ENCODE peak calls at places on chromosomes 2 and 18, in seven cellular contexts. One of them, this sample, is unnamed.

GRCh38 chr18:48955528-48956261 is 4.9 kb upstream of the SMAD7 start:
- DNase-seq in A549: no peak
- DNase-seq in pancreas: no peak
- DNase-seq in Calu3: peak
- DNase-seq in right cardiac atrium: peak
- DNase-seq in cardiac fibroblast: peak
- DNase-seq in stimulated activated CD8-positive, alpha-beta memory T cell treated with anti-CD3 and anti-CD28 coated beads, Interleukin-12 subunit alpha, Interleukin-12 subunit beta, amount 100 ng/mL, for 1 hour: no peak
- DNase-seq in this sample: no peak

GRCh38 chr2:133135035-133135654 is 433.1 kb downstream of the NCKAP5 start:
- DNase-seq in A549: no peak
- DNase-seq in pancreas: no peak
- DNase-seq in Calu3: no peak
- DNase-seq in right cardiac atrium: no peak
- DNase-seq in cardiac fibroblast: no peak
- DNase-seq in stimulated activated CD8-positive, alpha-beta memory T cell treated with anti-CD3 and anti-CD28 coated beads, Interleukin-12 subunit alpha, Interleukin-12 subunit beta, amount 100 ng/mL, for 1 hour: no peak
- DNase-seq in this sample: no peak

GRCh38 chr18:67969458-67969857 is 452.9 kb upstream of the DSEL start:
- DNase-seq in A549: no peak
- DNase-seq in pancreas: no peak
- DNase-seq in Calu3: no peak
- DNase-seq in right cardiac atrium: no peak
- DNase-seq in cardiac fibroblast: no peak
- DNase-seq in stimulated activated CD8-positive, alpha-beta memory T cell treated with anti-CD3 and anti-CD28 coated beads, Interleukin-12 subunit alpha, Interleukin-12 subunit beta, amount 100 ng/mL, for 1 hour: no peak
- DNase-seq in this sample: no peak

GRCh38 chr2:237122214-237122666 is 36.6 kb downstream of the COPS8 start:
- DNase-seq in A549: peak
- DNase-seq in pancreas: peak
- DNase-seq in Calu3: peak
- DNase-seq in right cardiac atrium: peak
- DNase-seq in cardiac fibroblast: peak
- DNase-seq in stimulated activated CD8-positive, alpha-beta memory T cell treated with anti-CD3 and anti-CD28 coated beads, Interleukin-12 subunit alpha, Interleukin-12 subunit beta, amount 100 ng/mL, for 1 hour: no peak
- DNase-seq in this sample: no peak

GRCh38 chr2:196677404-196677803 is 37.9 kb downstream of the CCDC150 start:
- DNase-seq in A549: peak
- DNase-seq in pancreas: no peak
- DNase-seq in Calu3: no peak
- DNase-seq in right cardiac atrium: no peak
- DNase-seq in cardiac fibroblast: peak
- DNase-seq in stimulated activated CD8-positive, alpha-beta memory T cell treated with anti-CD3 and anti-CD28 coated beads, Interleukin-12 subunit alpha, Interleukin-12 subunit beta, amount 100 ng/mL, for 1 hour: no peak
- DNase-seq in this sample: no peak

GRCh38 chr2:161122772-161123530 is 37.3 kb upstream of the TANK start:
- DNase-seq in A549: peak
- DNase-seq in pancreas: peak
- DNase-seq in Calu3: peak
- DNase-seq in right cardiac atrium: no peak
- DNase-seq in cardiac fibroblast: peak
- DNase-seq in stimulated activated CD8-positive, alpha-beta memory T cell treated with anti-CD3 and anti-CD28 coated beads, Interleukin-12 subunit alpha, Interleukin-12 subunit beta, amount 100 ng/mL, for 1 hour: no peak
- DNase-seq in this sample: no peak

GRCh38 chr2:239918749-239919148 is 106.4 kb downstream of the NDUFA10 start:
- DNase-seq in A549: no peak
- DNase-seq in pancreas: no peak
- DNase-seq in Calu3: no peak
- DNase-seq in right cardiac atrium: peak
- DNase-seq in cardiac fibroblast: no peak
- DNase-seq in stimulated activated CD8-positive, alpha-beta memory T cell treated with anti-CD3 and anti-CD28 coated beads, Interleukin-12 subunit alpha, Interleukin-12 subunit beta, amount 100 ng/mL, for 1 hour: no peak
- DNase-seq in this sample: no peak

GRCh38 chr18:3411854-3412268 is 38.1 kb upstream of the TGIF1 start:
- DNase-seq in A549: peak
- DNase-seq in pancreas: no peak
- DNase-seq in Calu3: peak
- DNase-seq in right cardiac atrium: peak
- DNase-seq in cardiac fibroblast: peak
- DNase-seq in stimulated activated CD8-positive, alpha-beta memory T cell treated with anti-CD3 and anti-CD28 coated beads, Interleukin-12 subunit alpha, Interleukin-12 subunit beta, amount 100 ng/mL, for 1 hour: no peak
- DNase-seq in this sample: no peak

GRCh38 chr2:106143495-106144215 is 50.4 kb downstream of the UXS1 start:
- DNase-seq in A549: no peak
- DNase-seq in pancreas: no peak
- DNase-seq in Calu3: no peak
- DNase-seq in right cardiac atrium: no peak
- DNase-seq in cardiac fibroblast: no peak
- DNase-seq in stimulated activated CD8-positive, alpha-beta memory T cell treated with anti-CD3 and anti-CD28 coated beads, Interleukin-12 subunit alpha, Interleukin-12 subunit beta, amount 100 ng/mL, for 1 hour: no peak
- DNase-seq in this sample: no peak

GRCh38 chr2:23566236-23567142 is 181.5 kb downstream of the KLHL29 start:
- DNase-seq in A549: peak
- DNase-seq in pancreas: no peak
- DNase-seq in Calu3: peak
- DNase-seq in right cardiac atrium: peak
- DNase-seq in cardiac fibroblast: peak
- DNase-seq in stimulated activated CD8-positive, alpha-beta memory T cell treated with anti-CD3 and anti-CD28 coated beads, Interleukin-12 subunit alpha, Interleukin-12 subunit beta, amount 100 ng/mL, for 1 hour: no peak
- DNase-seq in this sample: no peak

GRCh38 chr2:3780477-3781402 is 77.4 kb downstream of the DCDC2C start:
- DNase-seq in A549: peak
- DNase-seq in pancreas: peak
- DNase-seq in Calu3: peak
- DNase-seq in right cardiac atrium: peak
- DNase-seq in cardiac fibroblast: peak
- DNase-seq in stimulated activated CD8-positive, alpha-beta memory T cell treated with anti-CD3 and anti-CD28 coated beads, Interleukin-12 subunit alpha, Interleukin-12 subunit beta, amount 100 ng/mL, for 1 hour: peak
- DNase-seq in this sample: peak

This sample was measured in NCI-H774.